ENCODE peak calls at places on chromosomes 11 and 22, in nine cellular contexts. Q, G, Z, Y, D, R, M, N and J are unnamed samples.

GRCh38 chr22:48705917-48706605 is 1121.6 kb downstream of the BRD1 start:
- DNase-seq in R (no peak), G (no peak), D (no peak), Z (peak), Q (no peak), M (no peak), N (no peak), Y (no peak), J (no peak)

GRCh38 chr11:18540207-18541009 is 13.7 kb upstream of the TSG101 start:
- DNase-seq in M (no peak), R (peak), Y (peak), D (peak), Q (no peak), Z (no peak), N (no peak), G (no peak), J (no peak)

GRCh38 chr11:94845622-94846021 is 77.5 kb downstream of the AMOTL1 start:
- DNase-seq in G (no peak), Q (peak), M (peak), Z (peak), R (peak), Y (peak), D (peak), N (peak), J (no peak)

GRCh38 chr11:134330611-134331564 is 900 bp upstream of the GLB1L2 start:
- DNase-seq in Q (no peak), N (no peak), Z (peak), M (no peak), Y (no peak), R (peak), D (no peak), G (no peak), J (no peak)

GRCh38 chr22:46081036-46081830 is 69.1 kb upstream of the PPARA start:
- DNase-seq in D (no peak), M (no peak), Z (peak), Y (no peak), N (no peak), G (no peak), Q (no peak), R (no peak), J (peak)

GRCh38 chr11:20235164-20235563 is 74.9 kb upstream of the DBX1 start:
- DNase-seq in Y (no peak), D (no peak), N (no peak), R (no peak), Q (no peak), M (no peak), Z (no peak), G (no peak), J (no peak)

GRCh38 chr11:126945319-126945718 is 55.3 kb downstream of the KIRREL3 start:
- DNase-seq in G (no peak), Q (no peak), Z (no peak), R (no peak), M (no peak), N (no peak), D (no peak), Y (no peak), J (peak)

GRCh38 chr22:37972527-37972926 is 11.8 kb downstream of the SOX10 start:
- DNase-seq in M (no peak), Z (no peak), Q (no peak), R (no peak), G (no peak), N (no peak), D (no peak), Y (no peak), J (no peak)

GRCh38 chr11:116833816-116834534 is 3.4 kb downstream of the APOA1 start:
- DNase-seq in D (no peak), R (no peak), Q (no peak), M (no peak), Y (no peak), Z (no peak), N (no peak), G (no peak), J (no peak)

GRCh38 chr22:50545522-50546325 is at the start of gene KLHDC7B:
- DNase-seq in N (no peak), Q (no peak), G (peak), M (no peak), D (no peak), R (no peak), Z (no peak), Y (no peak), J (no peak)
- H3K4me3 ChIP-seq in N (no peak), Q (no peak), G (no peak), M (no peak), D (no peak), R (no peak), Z (no peak), Y (no peak), J (no peak)

GRCh38 chr11:64947202-64947814 is 11.6 kb upstream of the GPHA2 start:
- DNase-seq in R (no peak), N (no peak), M (no peak), Z (no peak), D (no peak), Y (no peak), Q (no peak), G (no peak), J (no peak)
- TF ChIP-seq CTCF in R (no peak), N (no peak), M (peak), Z (no peak), D (no peak), Y (no peak), Q (no peak), G (no peak), J (no peak)

GRCh38 chr22:42994917-42995562 is 19.9 kb downstream of the PACSIN2 start:
- DNase-seq in R (peak), Y (peak), M (peak), D (peak), N (peak), Q (peak), G (no peak), Z (peak), J (peak)
- H3K4me3 ChIP-seq in R (peak), Y (peak), M (peak), D (peak), N (peak), Q (no peak), G (no peak), Z (peak), J (peak)

GRCh38 chr11:114232400-114233070 is 63.7 kb upstream of the NNMT start:
- DNase-seq in N (no peak), G (no peak), Z (no peak), Y (no peak), M (no peak), R (no peak), Q (no peak), D (peak), J (no peak)
- TF ChIP-seq CTCF in N (no peak), G (no peak), Z (no peak), Y (no peak), M (no peak), R (no peak), Q (no peak), D (no peak), J (no peak)

GRCh38 chr11:46378811-46379482 is 2.5 kb upstream of the MDK start:
- DNase-seq in D (no peak), N (no peak), R (no peak), Y (no peak), G (no peak), M (no peak), Z (no peak), Q (no peak), J (no peak)
- H3K4me3 ChIP-seq in D (no peak), N (no peak), R (no peak), Y (no peak), G (no peak), M (no peak), Z (no peak), Q (no peak), J (no peak)